ENCODE peak calls at places on chromosomes 5 and 9, in six cellular contexts. One of them, this sample, is unnamed.

GRCh38 chr9:96251451-96251850 is 50.5 kb downstream of the HSD17B3 start:
- DNase-seq in AG09319: no peak
- DNase-seq in lower leg skin: no peak
- DNase-seq in AG09309: no peak
- DNase-seq in CD4-positive, alpha-beta T cell: no peak
- DNase-seq in OCI-LY7: no peak
- DNase-seq in this sample: no peak

GRCh38 chr5:67672633-67673032 is 476.0 kb upstream of the CD180 start:
- DNase-seq in AG09319: no peak
- DNase-seq in CD4-positive, alpha-beta T cell: no peak
- DNase-seq in AG09309: no peak
- DNase-seq in OCI-LY7: no peak
- DNase-seq in lower leg skin: no peak
- DNase-seq in this sample: no peak

GRCh38 chr5:1508679-1509290 is 15.0 kb downstream of the LPCAT1 start:
- DNase-seq in CD4-positive, alpha-beta T cell: no peak
- DNase-seq in OCI-LY7: no peak
- DNase-seq in AG09319: no peak
- DNase-seq in lower leg skin: peak
- DNase-seq in AG09309: no peak
- DNase-seq in this sample: peak

GRCh38 chr5:145245354-145245753 is 589.8 kb downstream of the PRELID2 start:
- DNase-seq in CD4-positive, alpha-beta T cell: no peak
- DNase-seq in AG09319: no peak
- DNase-seq in lower leg skin: no peak
- DNase-seq in OCI-LY7: no peak
- DNase-seq in AG09309: no peak
- DNase-seq in this sample: no peak

GRCh38 chr9:82410306-82410705 is 421.7 kb downstream of the SPATA31D1 start:
- DNase-seq in CD4-positive, alpha-beta T cell: no peak
- DNase-seq in lower leg skin: no peak
- DNase-seq in AG09309: no peak
- DNase-seq in AG09319: no peak
- DNase-seq in OCI-LY7: no peak
- DNase-seq in this sample: no peak

GRCh38 chr9:129422843-129423700 is 197.8 kb downstream of the C9orf50 start:
- DNase-seq in OCI-LY7: no peak
- DNase-seq in lower leg skin: no peak
- DNase-seq in AG09309: no peak
- DNase-seq in CD4-positive, alpha-beta T cell: no peak
- DNase-seq in AG09319: no peak
- DNase-seq in this sample: no peak

GRCh38 chr5:180291943-180292831 is at the start of gene MAPK9:
- DNase-seq in AG09309: peak
- DNase-seq in CD4-positive, alpha-beta T cell: peak
- DNase-seq in OCI-LY7: peak
- DNase-seq in lower leg skin: peak
- DNase-seq in AG09319: peak
- DNase-seq in this sample: peak

GRCh38 chr9:88593537-88594185 is 58.7 kb downstream of the NXNL2 start:
- DNase-seq in AG09309: no peak
- DNase-seq in CD4-positive, alpha-beta T cell: peak
- DNase-seq in lower leg skin: no peak
- DNase-seq in AG09319: no peak
- DNase-seq in OCI-LY7: peak
- DNase-seq in this sample: no peak

GRCh38 chr5:93601053-93601429 is 18.0 kb downstream of the NR2F1 start:
- DNase-seq in OCI-LY7: no peak
- DNase-seq in AG09309: no peak
- DNase-seq in AG09319: no peak
- DNase-seq in lower leg skin: no peak
- DNase-seq in CD4-positive, alpha-beta T cell: no peak
- DNase-seq in this sample: no peak

GRCh38 chr5:65775476-65775875 is 53.5 kb downstream of the NLN start:
- DNase-seq in CD4-positive, alpha-beta T cell: no peak
- DNase-seq in lower leg skin: no peak
- DNase-seq in AG09309: no peak
- DNase-seq in AG09319: no peak
- DNase-seq in OCI-LY7: no peak
- DNase-seq in this sample: no peak

GRCh38 chr9:120894404-120895226 is 17.6 kb upstream of the PHF19 start:
- DNase-seq in OCI-LY7: no peak
- DNase-seq in CD4-positive, alpha-beta T cell: no peak
- DNase-seq in lower leg skin: no peak
- DNase-seq in AG09319: no peak
- DNase-seq in AG09309: no peak
- DNase-seq in this sample: no peak

GRCh38 chr9:98285446-98285845 is 30.0 kb upstream of the TBC1D2 start:
- DNase-seq in CD4-positive, alpha-beta T cell: no peak
- DNase-seq in AG09319: no peak
- DNase-seq in OCI-LY7: no peak
- DNase-seq in lower leg skin: no peak
- DNase-seq in AG09309: no peak
- DNase-seq in this sample: no peak

GRCh38 chr5:178793156-178793555 is 62.7 kb upstream of the ZNF354A start:
- DNase-seq in AG09309: no peak
- DNase-seq in CD4-positive, alpha-beta T cell: no peak
- DNase-seq in lower leg skin: no peak
- DNase-seq in OCI-LY7: peak
- DNase-seq in AG09319: no peak
- DNase-seq in this sample: no peak
- TF ChIP-seq CTCF in AG09309: peak
- TF ChIP-seq CTCF in CD4-positive, alpha-beta T cell: no peak
- TF ChIP-seq CTCF in lower leg skin: no peak
- TF ChIP-seq CTCF in OCI-LY7: peak
- TF ChIP-seq CTCF in AG09319: no peak
- TF ChIP-seq CTCF in this sample: no peak

GRCh38 chr9:6047020-6047419 is 31.6 kb upstream of the RANBP6 start:
- DNase-seq in OCI-LY7: no peak
- DNase-seq in AG09309: no peak
- DNase-seq in AG09319: no peak
- DNase-seq in lower leg skin: no peak
- DNase-seq in CD4-positive, alpha-beta T cell: no peak
- DNase-seq in this sample: no peak

GRCh38 chr9:6051511-6051950 is 36.1 kb upstream of the RANBP6 start:
- DNase-seq in AG09309: no peak
- DNase-seq in OCI-LY7: peak
- DNase-seq in lower leg skin: no peak
- DNase-seq in CD4-positive, alpha-beta T cell: no peak
- DNase-seq in AG09319: no peak
- DNase-seq in this sample: no peak

GRCh38 chr9:6052520-6052919 is 37.1 kb upstream of the RANBP6 start:
- DNase-seq in OCI-LY7: peak
- DNase-seq in AG09319: no peak
- DNase-seq in AG09309: no peak
- DNase-seq in CD4-positive, alpha-beta T cell: no peak
- DNase-seq in lower leg skin: no peak
- DNase-seq in this sample: no peak

GRCh38 chr9:6048039-6048438 is 32.6 kb upstream of the RANBP6 start:
- DNase-seq in CD4-positive, alpha-beta T cell: no peak
- DNase-seq in OCI-LY7: no peak
- DNase-seq in AG09309: no peak
- DNase-seq in AG09319: no peak
- DNase-seq in lower leg skin: no peak
- DNase-seq in this sample: no peak

DNA sequence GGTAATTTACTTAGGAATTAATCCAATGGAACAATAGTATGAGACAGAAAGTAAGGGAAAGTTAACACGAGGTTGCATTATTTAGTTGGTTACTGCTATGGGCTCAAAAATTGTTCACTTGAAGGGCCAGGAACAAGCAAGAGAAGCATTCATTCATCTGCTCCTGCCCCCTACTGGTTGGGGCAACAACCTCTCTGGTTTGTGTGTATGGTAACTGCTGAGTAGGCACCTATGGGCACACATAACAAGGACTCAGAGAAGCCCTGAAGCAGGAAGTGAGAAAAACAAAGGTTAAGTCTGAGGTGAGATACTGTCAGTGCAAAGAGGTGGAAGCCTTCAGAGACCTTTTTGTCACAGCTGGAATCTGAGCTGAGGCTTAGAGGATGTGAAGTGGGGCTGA is 34.4 kb upstream of the RANBP6 start:
- DNase-seq in AG09319: no peak
- DNase-seq in lower leg skin: no peak
- DNase-seq in CD4-positive, alpha-beta T cell: no peak
- DNase-seq in OCI-LY7: peak
- DNase-seq in AG09309: no peak
- DNase-seq in this sample: no peak
- TF ChIP-seq CTCF in AG09319: peak
- TF ChIP-seq CTCF in lower leg skin: no peak
- TF ChIP-seq CTCF in CD4-positive, alpha-beta T cell: no peak
- TF ChIP-seq CTCF in OCI-LY7: peak
- TF ChIP-seq CTCF in AG09309: peak
- TF ChIP-seq CTCF in this sample: no peak

GRCh38 chr5:78472469-78473106 is 112.2 kb downstream of the SCAMP1 start:
- DNase-seq in AG09319: no peak
- DNase-seq in CD4-positive, alpha-beta T cell: no peak
- DNase-seq in AG09309: no peak
- DNase-seq in OCI-LY7: peak
- DNase-seq in lower leg skin: no peak
- DNase-seq in this sample: no peak
- TF ChIP-seq CTCF in AG09319: peak
- TF ChIP-seq CTCF in CD4-positive, alpha-beta T cell: no peak
- TF ChIP-seq CTCF in AG09309: peak
- TF ChIP-seq CTCF in OCI-LY7: peak
- TF ChIP-seq CTCF in lower leg skin: no peak
- TF ChIP-seq CTCF in this sample: no peak

DNA sequence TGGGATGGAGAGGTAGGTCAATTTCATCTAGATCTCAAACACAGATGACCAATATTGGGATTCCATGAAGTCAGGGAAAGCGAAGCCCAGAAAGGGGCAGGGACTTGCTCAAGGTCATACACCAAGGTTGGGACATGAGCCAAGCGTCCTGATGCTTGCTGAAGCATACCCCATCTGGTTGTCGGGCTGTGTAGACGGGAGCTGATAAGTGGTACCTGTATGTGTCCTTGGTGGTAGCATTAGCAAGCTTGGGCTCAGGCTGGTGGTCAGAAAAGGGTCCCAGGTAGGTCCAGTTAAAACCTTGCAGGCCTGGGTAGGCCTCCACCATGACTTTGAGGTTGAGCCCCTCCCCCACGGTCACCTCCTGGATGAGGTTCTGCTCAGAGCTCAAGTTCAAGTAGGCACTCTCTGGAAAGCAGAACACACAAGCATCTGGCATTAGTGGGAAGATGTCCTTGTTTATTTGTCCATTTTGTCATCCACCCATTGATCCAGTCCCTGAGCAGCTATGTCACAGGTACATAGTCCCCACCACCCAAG is 13.2 kb downstream of the CSF1R start:
- DNase-seq in CD4-positive, alpha-beta T cell: no peak
- DNase-seq in OCI-LY7: no peak
- DNase-seq in lower leg skin: peak
- DNase-seq in AG09309: no peak
- DNase-seq in AG09319: no peak
- DNase-seq in this sample: no peak
- TF ChIP-seq CTCF in CD4-positive, alpha-beta T cell: no peak
- TF ChIP-seq CTCF in OCI-LY7: no peak
- TF ChIP-seq CTCF in lower leg skin: no peak
- TF ChIP-seq CTCF in AG09309: no peak
- TF ChIP-seq CTCF in AG09319: no peak
- TF ChIP-seq CTCF in this sample: no peak

DNA sequence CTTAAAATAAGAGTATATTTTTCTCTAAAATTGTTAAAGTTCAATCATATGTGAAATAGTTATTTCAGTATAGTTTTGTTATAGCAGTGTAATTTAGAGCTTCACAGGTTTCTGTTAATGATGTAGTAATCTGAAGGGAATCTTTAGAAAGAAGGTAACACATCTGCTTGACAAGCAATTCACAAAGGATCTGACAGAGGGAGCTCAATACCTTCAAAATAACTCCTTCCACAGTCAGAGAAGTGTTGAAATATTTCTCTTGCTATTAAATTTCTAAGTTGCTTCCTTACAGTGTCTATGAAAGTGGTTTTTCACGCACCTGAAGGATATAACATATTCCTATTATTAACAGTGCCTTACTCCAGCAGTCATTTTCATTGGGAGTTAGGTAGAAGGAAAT is 44.9 kb downstream of the SLC25A51 start:
- DNase-seq in OCI-LY7: no peak
- DNase-seq in lower leg skin: no peak
- DNase-seq in CD4-positive, alpha-beta T cell: no peak
- DNase-seq in AG09319: no peak
- DNase-seq in AG09309: no peak
- DNase-seq in this sample: no peak
- TF ChIP-seq CTCF in OCI-LY7: peak
- TF ChIP-seq CTCF in lower leg skin: no peak
- TF ChIP-seq CTCF in CD4-positive, alpha-beta T cell: no peak
- TF ChIP-seq CTCF in AG09319: peak
- TF ChIP-seq CTCF in AG09309: peak
- TF ChIP-seq CTCF in this sample: no peak

DNA sequence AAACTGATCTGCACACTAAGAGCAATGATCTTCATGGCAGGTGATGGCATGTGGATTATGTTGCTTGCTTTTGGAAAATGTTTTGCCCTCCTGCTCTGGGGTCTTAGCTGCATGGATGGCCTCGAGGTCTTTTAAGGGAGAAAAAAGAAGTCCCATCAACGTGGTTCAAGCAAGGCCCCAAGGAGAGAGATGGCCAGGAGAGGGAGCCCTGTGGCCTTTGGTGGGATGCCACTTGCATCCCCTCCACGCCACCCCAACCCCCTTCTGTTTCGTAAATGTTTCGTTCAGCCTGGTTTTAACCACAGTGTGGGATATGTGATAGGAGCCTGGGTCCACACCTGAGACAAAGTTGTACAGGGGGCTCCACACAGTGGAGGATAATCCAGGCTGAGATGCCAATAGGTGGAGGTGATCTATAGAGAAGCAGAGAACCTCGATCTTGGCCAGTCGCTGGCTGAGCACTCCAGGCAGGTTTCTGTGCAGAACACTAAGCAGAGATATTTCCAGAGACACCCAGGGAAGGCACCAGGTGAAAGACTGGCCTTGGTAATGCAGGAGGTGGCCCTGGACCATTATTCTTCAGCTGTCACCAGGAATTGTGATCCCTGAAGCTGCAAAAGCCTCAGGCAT is 25.8 kb upstream of the FRRS1L start:
- DNase-seq in CD4-positive, alpha-beta T cell: no peak
- DNase-seq in lower leg skin: peak
- DNase-seq in OCI-LY7: no peak
- DNase-seq in AG09309: no peak
- DNase-seq in AG09319: no peak
- DNase-seq in this sample: no peak
- TF ChIP-seq CTCF in CD4-positive, alpha-beta T cell: no peak
- TF ChIP-seq CTCF in lower leg skin: no peak
- TF ChIP-seq CTCF in OCI-LY7: peak
- TF ChIP-seq CTCF in AG09309: peak
- TF ChIP-seq CTCF in AG09319: peak
- TF ChIP-seq CTCF in this sample: no peak

This sample was measured in mesothelial cell of epicardium.